ENCODE peak calls at places on chromosomes 12 and 14, in five cellular contexts. H is transverse colon, B is suprapubic skin, W is HCT116, C is Panc1. U is an unnamed sample.

GRCh38 chr12:57517187-57517586 is 3.1 kb downstream of the DDIT3 start:
- DNase-seq in H (no peak), B (no peak), W (no peak), C (peak; percentile 28), U (no peak)

GRCh38 chr12:23950011-23950774 is 723 bp upstream of the SOX5 start:
- DNase-seq in H (no peak), B (no peak), W (no peak), C (no peak), U (no peak)

GRCh38 chr14:104423715-104424405 is 155.7 kb upstream of the C14orf180 start:
- DNase-seq in H (no peak), B (peak; percentile 55), W (no peak), C (no peak), U (peak; percentile 41)

GRCh38 chr12:69645031-69645430 is 34.3 kb upstream of the LRRC10 start:
- DNase-seq in H (no peak), B (no peak), W (no peak), C (no peak), U (no peak)

GRCh38 chr12:10701226-10701681 is 21.9 kb downstream of the YBX3 start:
- DNase-seq in H (no peak), B (no peak), W (no peak), C (no peak), U (no peak)

GRCh38 chr14:100806386-100806785 is 19.5 kb upstream of the MEG3 start:
- DNase-seq in H (no peak), B (no peak), W (no peak), C (no peak), U (no peak)

GRCh38 chr12:123273166-123273565 is 1.5 kb upstream of the CDK2AP1 start:
- DNase-seq in H (no peak), B (peak; percentile 54), W (no peak), C (no peak), U (no peak)

GRCh38 chr12:80837342-80837978 is 100.3 kb downstream of the LIN7A start:
- DNase-seq in H (no peak), B (no peak), W (peak; percentile 19), C (peak; percentile 20), U (no peak)

GRCh38 chr12:2455410-2455809 is 339.4 kb upstream of the FKBP4 start:
- DNase-seq in H (no peak), B (no peak), W (no peak), C (no peak), U (no peak)

GRCh38 chr12:42235426-42235825 is 2.6 kb downstream of the YAF2 start:
- DNase-seq in H (no peak), B (no peak), W (no peak), C (no peak), U (no peak)

GRCh38 chr14:60151715-60152114 is 13.5 kb downstream of the DHRS7 start:
- DNase-seq in H (peak; percentile 60), B (peak; percentile 92), W (no peak), C (peak; percentile 75), U (no peak)
- TF ChIP-seq POLR2AphosphoS5 in H (peak; percentile 38), B (peak; percentile 75), W (no peak), C (no peak), U (no peak)

DNA sequence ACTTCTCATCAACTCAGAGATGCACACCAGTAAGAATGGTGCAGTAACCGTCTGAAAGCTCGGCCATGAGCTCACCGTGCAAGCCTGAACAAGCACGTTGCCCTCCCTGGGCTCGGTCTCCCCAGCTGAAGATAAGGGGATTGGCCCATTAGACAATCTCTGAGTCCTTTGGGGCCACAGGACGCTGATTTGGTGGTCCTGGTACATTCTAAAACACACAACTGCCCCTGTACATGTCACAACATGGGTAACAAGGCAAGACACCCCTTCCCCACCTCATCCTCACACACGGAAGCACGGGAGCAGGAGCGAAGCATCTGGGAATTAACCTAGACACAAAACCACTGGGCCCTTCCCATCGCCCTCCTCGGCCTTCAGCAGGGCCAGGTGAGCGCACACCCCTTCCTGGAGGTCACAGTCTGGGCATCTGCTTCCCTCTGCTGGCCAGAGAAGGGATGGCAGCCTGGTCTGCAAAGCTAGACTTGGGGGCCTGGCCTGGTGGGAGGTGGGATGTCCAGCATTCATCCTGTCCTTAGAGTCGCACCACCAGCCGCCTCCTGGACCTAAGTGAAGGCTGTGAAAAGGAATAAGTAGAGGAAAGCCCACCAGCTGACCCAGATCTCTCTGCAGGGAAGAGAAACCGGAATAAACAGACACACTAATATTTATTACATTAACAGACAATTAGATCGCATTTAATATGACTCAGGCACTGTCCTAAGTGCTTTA is 18.9 kb upstream of the SMUG1 start:
- DNase-seq in H (peak; percentile 78), B (peak; percentile 89), W (peak; percentile 69), C (peak; percentile 69), U (peak; percentile 99)
- TF ChIP-seq POLR2AphosphoS5 in H (no peak), B (no peak), W (peak; percentile 27), C (no peak), U (no peak)

GRCh38 chr12:124388679-124389536 is 94.0 kb downstream of the RFLNA start:
- DNase-seq in H (peak; percentile 85), B (peak; percentile 92), W (no peak), C (no peak), U (no peak)
- TF ChIP-seq POLR2AphosphoS5 in H (peak; percentile 63), B (peak; percentile 70), W (no peak), C (peak; percentile 27), U (no peak)

GRCh38 chr14:40271480-40271879 is 839.2 kb upstream of the FBXO33 start:
- DNase-seq in H (no peak), B (no peak), W (no peak), C (no peak), U (no peak)

GRCh38 chr14:40268236-40268635 is 836.0 kb upstream of the FBXO33 start:
- DNase-seq in H (no peak), B (no peak), W (no peak), C (no peak), U (no peak)

GRCh38 chr14:40273417-40273816 is 841.2 kb upstream of the FBXO33 start:
- DNase-seq in H (no peak), B (no peak), W (no peak), C (no peak), U (no peak)

GRCh38 chr14:40269436-40269835 is 837.2 kb upstream of the FBXO33 start:
- DNase-seq in H (no peak), B (no peak), W (no peak), C (no peak), U (no peak)
- TF ChIP-seq POLR2AphosphoS5 in H (no peak), B (no peak), W (no peak), C (no peak), U (no peak)

DNA sequence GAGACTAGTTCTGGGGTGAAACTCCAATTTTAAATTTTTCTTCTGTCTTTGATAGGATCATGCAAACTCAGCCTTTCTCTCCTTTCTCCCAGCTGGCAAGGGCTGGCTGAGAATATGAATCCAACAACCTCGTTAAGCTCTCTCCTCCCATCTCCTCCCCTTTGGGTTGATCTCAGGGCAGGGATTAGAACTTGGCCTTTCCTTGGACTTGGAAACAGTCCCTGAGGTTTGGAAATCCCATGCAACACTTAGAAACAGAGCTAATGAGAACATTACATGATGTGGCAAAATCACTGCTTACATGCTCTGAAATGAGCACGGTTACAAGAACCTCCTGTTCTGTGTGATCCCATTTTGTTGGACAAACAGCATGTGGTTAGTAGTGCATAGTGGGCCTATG is 31.6 kb downstream of the ACACB start:
- DNase-seq in H (peak; percentile 36), B (peak; percentile 74), W (no peak), C (no peak), U (no peak)
- TF ChIP-seq POLR2AphosphoS5 in H (peak; percentile 39), B (peak; percentile 52), W (no peak), C (no peak), U (no peak)

DNA sequence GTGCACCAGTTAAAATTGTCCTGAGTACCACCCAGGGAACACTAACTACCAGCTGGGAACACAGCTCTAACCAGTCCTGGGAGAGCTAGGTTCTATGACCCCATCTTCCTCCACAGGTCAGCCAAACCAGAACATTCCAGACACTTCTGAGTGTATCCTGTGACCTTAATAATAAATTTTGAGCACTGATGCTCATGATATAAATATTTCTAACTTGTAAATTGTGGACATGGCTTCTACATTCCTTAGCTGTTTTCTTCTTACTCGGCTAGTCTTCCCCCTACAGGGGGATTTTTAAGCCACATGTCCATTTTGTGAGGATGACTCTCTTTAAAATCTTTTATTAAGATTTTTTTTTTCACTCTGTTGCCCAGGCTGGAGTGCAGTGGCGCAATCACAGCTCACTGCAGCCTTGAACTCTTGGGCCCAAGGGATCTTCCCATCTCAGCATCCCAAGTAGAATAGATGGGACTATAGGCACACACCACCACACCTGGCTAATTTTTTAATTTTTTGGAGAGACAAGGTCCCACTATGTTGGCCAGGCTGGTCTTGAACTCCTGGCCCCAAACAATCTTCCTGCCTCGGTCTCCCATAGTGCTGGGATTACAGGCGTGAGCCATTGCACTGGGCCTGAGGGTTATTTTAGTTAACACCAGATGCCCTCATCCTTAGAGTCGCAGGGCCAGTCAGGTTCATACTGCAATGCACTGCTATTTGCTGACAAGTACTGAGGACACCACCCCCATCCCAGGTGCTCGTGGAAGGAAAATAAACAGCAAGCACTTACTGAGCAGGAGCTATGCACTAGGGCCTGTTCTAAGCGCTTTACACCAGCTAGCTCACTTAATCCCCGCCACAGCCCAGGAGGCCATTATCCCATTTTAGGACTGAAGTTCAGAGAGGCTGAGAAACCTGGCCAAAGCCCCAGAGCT is 142.6 kb upstream of the NCOR2 start:
- DNase-seq in H (no peak), B (no peak), W (no peak), C (no peak), U (no peak)
- TF ChIP-seq POLR2AphosphoS5 in H (no peak), B (no peak), W (no peak), C (no peak), U (no peak)

GRCh38 chr14:64942531-64943111 is at the start of gene GPX2:
- DNase-seq in H (peak; percentile 90), B (no peak), W (no peak), C (no peak), U (no peak)
- TF ChIP-seq POLR2AphosphoS5 in H (peak; percentile 75), B (no peak), W (no peak), C (no peak), U (no peak)

DNA sequence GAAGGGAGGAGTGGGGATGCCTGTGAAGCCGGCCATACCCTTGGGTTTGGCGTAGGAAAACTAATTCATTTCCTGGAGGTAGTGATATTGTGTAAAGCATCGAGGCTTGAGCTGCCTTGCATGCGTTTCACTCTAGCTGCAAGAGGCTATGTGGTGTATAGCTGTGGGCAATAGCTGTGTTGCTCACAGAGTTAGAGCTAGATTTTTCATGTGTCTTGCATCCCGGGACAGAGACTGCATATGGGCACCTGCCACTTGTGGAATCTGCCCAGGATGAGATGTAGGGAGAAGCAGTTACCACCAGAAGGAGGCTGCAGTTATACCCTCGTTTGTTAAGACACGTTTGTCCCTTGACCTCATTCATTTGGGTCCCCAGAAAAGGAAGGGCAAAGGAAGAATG is 106.7 kb downstream of the KTN1 start:
- DNase-seq in H (no peak), B (no peak), W (no peak), C (no peak), U (no peak)
- TF ChIP-seq POLR2AphosphoS5 in H (no peak), B (no peak), W (no peak), C (peak; percentile 34), U (no peak)

DNA sequence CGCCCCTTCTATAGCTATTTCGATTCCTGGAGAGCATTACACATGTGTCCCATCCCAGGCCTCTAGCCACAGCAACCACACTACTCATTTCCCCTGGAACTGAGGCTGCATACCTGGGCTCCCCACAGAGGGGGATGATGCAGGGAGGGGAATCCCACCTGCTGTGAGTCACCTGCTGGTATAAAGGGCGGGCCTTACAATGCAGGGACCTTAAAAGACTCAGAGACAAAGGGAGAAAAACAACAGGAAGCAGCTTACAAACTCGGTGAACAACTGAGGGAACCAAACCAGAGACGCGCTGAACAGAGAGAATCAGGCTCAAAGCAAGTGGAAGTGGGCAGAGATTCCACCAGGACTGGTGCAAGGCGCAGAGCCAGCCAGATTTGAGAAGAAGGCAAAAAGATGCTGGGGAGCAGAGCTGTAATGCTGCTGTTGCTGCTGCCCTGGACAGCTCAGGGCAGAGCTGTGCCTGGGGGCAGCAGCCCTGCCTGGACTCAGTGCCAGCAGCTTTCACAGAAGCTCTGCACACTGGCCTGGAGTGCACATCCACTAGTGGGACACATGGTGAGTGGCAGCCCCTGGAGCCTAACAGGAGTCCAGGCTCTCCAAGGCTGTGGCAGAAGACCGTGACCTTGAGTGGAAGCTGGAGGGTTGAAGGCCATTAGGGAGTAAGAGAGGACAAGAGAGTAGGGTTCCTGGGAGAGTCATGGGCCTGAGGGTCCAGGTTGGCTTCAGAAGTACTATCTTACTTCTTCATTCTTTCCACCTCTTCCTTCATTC is at the start of gene IL23A:
- DNase-seq in H (peak; percentile 30), B (no peak), W (no peak), C (no peak), U (peak; percentile 63)
- TF ChIP-seq POLR2AphosphoS5 in H (no peak), B (no peak), W (no peak), C (no peak), U (no peak)